ENCODE peak calls at places on chromosomes 16 and 17, in nine cellular contexts. L is right atrium auricular region, S is ascending aorta, C is PC-9, Y is heart left ventricle, G is AG04450, M is cardiac muscle cell, D is tibial artery, Z is transverse colon. J is an unnamed sample.

GRCh38 chr17:40567377-40567776 is 2.1 kb upstream of the CCR7 start:
- DNase-seq in D (no peak), L (no peak), Y (no peak), Z (no peak), G (no peak), C (no peak), M (no peak), S (no peak), J (no peak)

GRCh38 chr17:17635126-17635525 is 43.6 kb upstream of the PEMT start:
- DNase-seq in S (no peak), G (no peak), L (no peak), Z (no peak), D (no peak), C (no peak), Y (no peak), M (no peak), J (no peak)

GRCh38 chr17:16140854-16141253 is 74.5 kb downstream of the NCOR1 start:
- DNase-seq in L (no peak), M (no peak), S (no peak), C (no peak), G (no peak), D (no peak), Z (no peak), Y (no peak), J (no peak)

GRCh38 chr16:25217119-25217511 is 368 bp downstream of the AQP8 start:
- DNase-seq in Y (no peak), S (no peak), M (no peak), C (no peak), Z (no peak), G (no peak), L (no peak), D (no peak), J (no peak)

GRCh38 chr17:57045868-57046671 is 39.0 kb upstream of the AKAP1 start:
- DNase-seq in D (peak), M (no peak), Z (peak), Y (peak), C (no peak), L (no peak), S (peak), G (no peak), J (peak)

GRCh38 chr17:28399808-28400207 is 6.2 kb downstream of the SLC46A1 start:
- DNase-seq in D (no peak), L (no peak), S (no peak), C (no peak), Z (no peak), Y (no peak), G (no peak), M (no peak), J (no peak)

GRCh38 chr16:52497067-52497816 is 49.7 kb downstream of the TOX3 start:
- DNase-seq in S (no peak), C (no peak), Z (no peak), M (peak), Y (no peak), L (no peak), D (no peak), G (no peak), J (no peak)

GRCh38 chr16:68893710-68894705 is 50.7 kb downstream of the TANGO6 start:
- DNase-seq in Z (peak), Y (no peak), L (no peak), C (no peak), D (no peak), S (no peak), G (no peak), M (peak), J (no peak)

GRCh38 chr17:7852262-7852670 is 2.6 kb upstream of the TMEM88 start:
- DNase-seq in L (no peak), C (no peak), Y (no peak), Z (no peak), D (peak), S (no peak), M (no peak), G (no peak), J (no peak)

GRCh38 chr17:40419559-40420331 is 2.0 kb upstream of the TOP2A start:
- DNase-seq in G (no peak), D (no peak), S (no peak), L (peak), C (no peak), M (no peak), Z (no peak), Y (no peak), J (no peak)

GRCh38 chr16:1863681-1864460 is 8.1 kb downstream of the MEIOB start:
- DNase-seq in C (peak), Y (no peak), M (peak), L (no peak), G (no peak), S (no peak), Z (no peak), D (no peak), J (no peak)

GRCh38 chr17:64679710-64680216 is 17.7 kb upstream of the SMURF2 start:
- DNase-seq in M (peak), G (peak), Y (no peak), L (no peak), C (peak), Z (no peak), D (no peak), S (peak), J (no peak)

GRCh38 chr17:3995067-3995466 is 30.8 kb upstream of the ATP2A3 start:
- DNase-seq in D (peak), G (no peak), Z (no peak), S (no peak), C (no peak), M (no peak), L (no peak), Y (no peak), J (no peak)

GRCh38 chr17:3990391-3991127 is 26.3 kb upstream of the ATP2A3 start:
- DNase-seq in M (no peak), Y (no peak), L (no peak), D (no peak), C (no peak), Z (peak), G (no peak), S (no peak), J (no peak)

GRCh38 chr17:3994221-3994576 is 30.0 kb upstream of the ATP2A3 start:
- DNase-seq in M (no peak), Y (no peak), G (no peak), S (no peak), C (no peak), D (no peak), L (no peak), Z (no peak), J (no peak)

GRCh38 chr17:3992370-3992769 is 28.1 kb upstream of the ATP2A3 start:
- DNase-seq in Y (no peak), S (no peak), M (no peak), C (no peak), L (no peak), Z (no peak), D (no peak), G (no peak), J (no peak)

GRCh38 chr17:3993493-3994220 is 29.4 kb upstream of the ATP2A3 start:
- DNase-seq in Z (no peak), Y (no peak), M (no peak), L (no peak), G (no peak), C (no peak), D (peak), S (no peak), J (no peak)
- H3K27ac ChIP-seq in Z (no peak), Y (no peak), M (no peak), L (no peak), G (no peak), C (no peak), D (peak), S (no peak), J (no peak)

DNA sequence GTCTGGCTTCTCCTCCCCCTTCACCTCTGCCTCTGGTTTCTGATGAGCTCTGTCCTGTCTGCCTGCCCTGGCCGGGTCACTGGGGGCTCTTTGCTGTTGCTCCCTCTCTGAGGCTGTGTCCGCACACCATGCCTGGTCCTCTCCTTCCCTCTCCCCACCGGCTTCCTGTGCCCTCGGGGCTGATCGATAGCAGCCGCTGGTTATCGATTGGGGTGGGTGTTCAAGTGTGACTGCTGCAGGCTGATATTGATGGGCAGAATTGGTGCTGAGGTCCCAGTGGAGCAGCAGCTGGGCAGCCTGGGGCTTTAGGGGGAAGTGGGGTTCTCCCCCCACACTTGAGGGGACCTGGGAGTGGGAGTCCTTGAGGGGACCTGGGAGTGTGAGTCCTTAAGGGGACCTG is 16.4 kb downstream of the MRM1 start:
- DNase-seq in G (no peak), M (no peak), Y (peak), Z (no peak), C (no peak), L (no peak), S (no peak), D (no peak), J (no peak)
- TF ChIP-seq CTCF in G (no peak), M (no peak), Y (no peak), Z (no peak), C (no peak), L (no peak), S (no peak), D (no peak), J (no peak)

GRCh38 chr17:81452551-81452950 is 57.3 kb downstream of the BAHCC1 start:
- DNase-seq in Y (no peak), S (no peak), L (no peak), C (no peak), G (no peak), Z (no peak), M (no peak), D (no peak), J (no peak)
- H3K27ac ChIP-seq in Y (no peak), S (no peak), L (no peak), C (no peak), G (no peak), Z (no peak), M (no peak), D (no peak), J (no peak)

GRCh38 chr16:85929259-85929704 is 30.3 kb downstream of the IRF8 start:
- DNase-seq in G (no peak), S (no peak), Y (peak), L (no peak), C (no peak), Z (no peak), M (no peak), D (no peak), J (no peak)

GRCh38 chr16:85927326-85927725 is 28.4 kb downstream of the IRF8 start:
- DNase-seq in L (no peak), C (no peak), M (no peak), Y (peak), Z (no peak), G (no peak), S (no peak), D (no peak), J (no peak)

GRCh38 chr16:85927938-85928337 is 29.0 kb downstream of the IRF8 start:
- DNase-seq in G (no peak), C (no peak), Z (no peak), Y (peak), M (no peak), L (no peak), S (no peak), D (no peak), J (no peak)

GRCh38 chr16:85930321-85930720 is 31.4 kb downstream of the IRF8 start:
- DNase-seq in M (no peak), G (no peak), D (no peak), Y (peak), Z (no peak), C (no peak), L (no peak), S (no peak), J (no peak)

DNA sequence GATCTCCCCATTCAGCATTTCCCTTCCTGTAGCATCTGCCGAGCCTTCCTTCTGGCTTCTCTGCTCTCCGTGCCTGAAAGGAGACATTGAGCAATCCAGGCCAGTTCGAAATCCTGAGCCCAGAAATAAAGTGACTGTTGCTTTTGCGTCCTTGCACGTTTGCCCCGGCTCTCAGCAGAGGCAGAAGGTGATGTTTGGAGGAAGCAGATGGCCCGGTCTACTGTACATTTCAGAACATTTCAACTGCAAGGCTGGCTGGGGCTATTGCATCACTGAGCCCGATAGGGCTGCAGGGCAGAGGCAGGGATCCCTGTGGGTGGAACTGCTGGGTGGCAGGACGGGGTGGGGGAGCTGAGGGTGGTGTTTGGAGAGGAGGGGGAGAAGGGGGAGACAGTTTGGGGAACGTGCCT is 29.5 kb downstream of the IRF8 start:
- DNase-seq in Y (peak), L (no peak), S (peak), M (peak), Z (peak), D (peak), G (no peak), C (no peak), J (peak)
- TF ChIP-seq CTCF in Y (no peak), L (no peak), S (no peak), M (no peak), Z (no peak), D (no peak), G (no peak), C (no peak), J (no peak)

GRCh38 chr17:73998246-73999220 is 204.9 kb upstream of the RPL38 start:
- DNase-seq in C (peak), S (no peak), L (no peak), Z (peak), Y (peak), M (peak), G (no peak), D (no peak), J (no peak)
- H3K27ac ChIP-seq in C (no peak), S (no peak), L (no peak), Z (no peak), Y (no peak), M (no peak), G (no peak), D (no peak), J (no peak)

GRCh38 chr16:54870151-54870550 is 60.5 kb upstream of the IRX5 start:
- DNase-seq in M (no peak), C (no peak), Z (no peak), S (no peak), G (no peak), D (no peak), Y (no peak), L (no peak), J (no peak)
- TF ChIP-seq CTCF in M (no peak), C (no peak), Z (no peak), S (no peak), G (no peak), D (no peak), Y (no peak), L (no peak), J (no peak)

DNA sequence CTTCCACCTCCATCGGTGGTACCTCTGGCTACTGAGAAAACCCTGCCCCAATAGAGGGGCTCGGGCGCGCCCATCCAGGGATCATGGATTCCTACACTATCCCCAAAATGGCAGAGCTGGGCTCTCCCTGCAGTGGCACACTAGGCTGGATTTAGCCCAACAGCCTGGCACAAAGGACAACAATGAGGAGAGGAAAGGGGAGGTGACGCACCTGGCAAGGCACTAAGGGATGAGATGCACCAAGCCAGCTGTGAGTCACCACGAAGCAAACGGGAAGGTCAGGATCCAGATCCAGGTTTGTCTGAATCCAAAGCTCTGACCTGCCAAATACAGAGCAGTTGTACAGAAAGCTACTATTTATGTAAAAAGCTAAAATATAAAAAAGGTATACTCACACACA is 18.1 kb downstream of the UBE2O start:
- DNase-seq in G (no peak), Z (no peak), Y (no peak), M (no peak), L (no peak), C (no peak), S (no peak), D (peak), J (peak)
- H3K27ac ChIP-seq in G (no peak), Z (no peak), Y (peak), M (no peak), L (no peak), C (no peak), S (no peak), D (no peak), J (peak)

GRCh38 chr16:15777533-15778203 is 79.2 kb downstream of the MYH11 start:
- DNase-seq in S (no peak), Y (no peak), C (peak), M (peak), Z (no peak), G (peak), D (no peak), L (no peak), J (no peak)
- TF ChIP-seq CTCF in S (peak), Y (no peak), C (peak), M (peak), Z (no peak), G (peak), D (no peak), L (no peak), J (peak)

GRCh38 chr16:3158014-3158497 is 23.2 kb downstream of the ZNF213 start:
- DNase-seq in D (no peak), G (no peak), M (peak), Z (no peak), S (no peak), C (no peak), Y (no peak), L (no peak), J (no peak)
- H3K27ac ChIP-seq in D (peak), G (peak), M (no peak), Z (peak), S (peak), C (peak), Y (peak), L (peak), J (peak)

DNA sequence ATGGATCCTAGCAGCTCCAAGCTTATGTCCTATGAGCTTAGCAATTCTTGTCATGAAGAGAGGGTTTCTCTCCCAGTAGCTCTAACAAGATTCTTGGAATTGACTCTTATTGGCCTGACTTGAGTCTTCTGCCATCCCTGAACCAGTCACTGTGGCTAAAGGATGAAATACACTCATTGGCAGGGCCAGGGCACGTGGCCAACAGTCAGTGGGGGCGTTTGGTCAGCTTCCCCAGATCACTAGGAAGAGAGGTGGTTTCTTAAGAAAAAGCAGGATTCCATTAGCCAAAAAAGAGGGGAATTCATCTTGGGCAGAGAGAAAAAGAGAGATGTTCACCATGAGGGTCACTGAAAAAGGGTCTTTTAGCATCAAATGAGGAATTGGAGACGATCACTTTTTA is 363.2 kb downstream of the SNX29 start:
- DNase-seq in G (peak), M (no peak), D (peak), Z (no peak), L (no peak), Y (no peak), S (no peak), C (no peak), J (no peak)
- TF ChIP-seq CTCF in G (no peak), M (no peak), D (no peak), Z (no peak), L (no peak), Y (no peak), S (no peak), C (no peak), J (no peak)

J was measured in gastrocnemius medialis.